ENCODE peak calls at places on chromosomes 11 and 22, in nine cellular contexts. One of them, this sample, is unnamed.

GRCh38 chr11:11862995-11863394 is 21.2 kb downstream of the USP47 start:
- DNase-seq in GM06990: no peak
- DNase-seq in spleen: no peak
- DNase-seq in brain microvascular endothelial cell: no peak
- DNase-seq in coronary artery: no peak
- DNase-seq in nephron progenitor cell: no peak
- DNase-seq in Peyer's patch: no peak
- DNase-seq in CD4-positive, alpha-beta T cell: no peak
- DNase-seq in H1: no peak
- DNase-seq in this sample: no peak

GRCh38 chr11:88103337-88104206 is 71.7 kb downstream of the RAB38 start:
- DNase-seq in nephron progenitor cell: peak
- DNase-seq in Peyer's patch: no peak
- DNase-seq in GM06990: peak
- DNase-seq in CD4-positive, alpha-beta T cell: no peak
- DNase-seq in spleen: no peak
- DNase-seq in brain microvascular endothelial cell: peak
- DNase-seq in coronary artery: no peak
- DNase-seq in H1: peak
- DNase-seq in this sample: no peak

GRCh38 chr11:103587951-103588788 is 448.3 kb upstream of the DDI1 start:
- DNase-seq in spleen: no peak
- DNase-seq in brain microvascular endothelial cell: no peak
- DNase-seq in Peyer's patch: no peak
- DNase-seq in coronary artery: no peak
- DNase-seq in H1: no peak
- DNase-seq in nephron progenitor cell: no peak
- DNase-seq in CD4-positive, alpha-beta T cell: no peak
- DNase-seq in GM06990: no peak
- DNase-seq in this sample: no peak

GRCh38 chr22:38429460-38430128 is 25.4 kb downstream of the KCNJ4 start:
- DNase-seq in spleen: no peak
- DNase-seq in H1: no peak
- DNase-seq in Peyer's patch: no peak
- DNase-seq in CD4-positive, alpha-beta T cell: no peak
- DNase-seq in GM06990: no peak
- DNase-seq in brain microvascular endothelial cell: no peak
- DNase-seq in coronary artery: no peak
- DNase-seq in nephron progenitor cell: no peak
- DNase-seq in this sample: no peak

GRCh38 chr11:120133216-120134105 is 4.5 kb downstream of the TRIM29 start:
- DNase-seq in H1: no peak
- DNase-seq in brain microvascular endothelial cell: no peak
- DNase-seq in GM06990: no peak
- DNase-seq in CD4-positive, alpha-beta T cell: no peak
- DNase-seq in Peyer's patch: no peak
- DNase-seq in nephron progenitor cell: no peak
- DNase-seq in spleen: peak
- DNase-seq in coronary artery: peak
- DNase-seq in this sample: no peak

GRCh38 chr11:33933607-33934006 is 41.7 kb upstream of the LMO2 start:
- DNase-seq in H1: no peak
- DNase-seq in CD4-positive, alpha-beta T cell: no peak
- DNase-seq in Peyer's patch: no peak
- DNase-seq in nephron progenitor cell: no peak
- DNase-seq in brain microvascular endothelial cell: no peak
- DNase-seq in spleen: no peak
- DNase-seq in coronary artery: no peak
- DNase-seq in GM06990: no peak
- DNase-seq in this sample: no peak

GRCh38 chr11:59756845-59757244 is 1.7 kb downstream of the STX3 start:
- DNase-seq in spleen: peak
- DNase-seq in CD4-positive, alpha-beta T cell: no peak
- DNase-seq in nephron progenitor cell: peak
- DNase-seq in brain microvascular endothelial cell: peak
- DNase-seq in GM06990: no peak
- DNase-seq in coronary artery: no peak
- DNase-seq in H1: no peak
- DNase-seq in Peyer's patch: peak
- DNase-seq in this sample: no peak

GRCh38 chr11:56841210-56841810 is 92.8 kb upstream of the OR9G4 start:
- DNase-seq in spleen: no peak
- DNase-seq in H1: no peak
- DNase-seq in Peyer's patch: no peak
- DNase-seq in nephron progenitor cell: peak
- DNase-seq in brain microvascular endothelial cell: peak
- DNase-seq in coronary artery: no peak
- DNase-seq in GM06990: peak
- DNase-seq in CD4-positive, alpha-beta T cell: no peak
- DNase-seq in this sample: no peak

GRCh38 chr11:29333993-29334780 is 682.6 kb downstream of the KCNA4 start:
- DNase-seq in coronary artery: no peak
- DNase-seq in spleen: no peak
- DNase-seq in brain microvascular endothelial cell: peak
- DNase-seq in nephron progenitor cell: peak
- DNase-seq in Peyer's patch: no peak
- DNase-seq in H1: no peak
- DNase-seq in GM06990: no peak
- DNase-seq in CD4-positive, alpha-beta T cell: no peak
- DNase-seq in this sample: peak

GRCh38 chr11:117588166-117588810 is 208.7 kb downstream of the DSCAML1 start:
- DNase-seq in H1: no peak
- DNase-seq in coronary artery: no peak
- DNase-seq in brain microvascular endothelial cell: no peak
- DNase-seq in spleen: no peak
- DNase-seq in nephron progenitor cell: no peak
- DNase-seq in GM06990: no peak
- DNase-seq in Peyer's patch: no peak
- DNase-seq in CD4-positive, alpha-beta T cell: no peak
- DNase-seq in this sample: no peak

GRCh38 chr22:40256501-40256900 is 78.8 kb downstream of the TNRC6B start:
- DNase-seq in H1: no peak
- DNase-seq in brain microvascular endothelial cell: no peak
- DNase-seq in spleen: no peak
- DNase-seq in GM06990: no peak
- DNase-seq in coronary artery: no peak
- DNase-seq in Peyer's patch: no peak
- DNase-seq in nephron progenitor cell: no peak
- DNase-seq in CD4-positive, alpha-beta T cell: no peak
- DNase-seq in this sample: no peak

GRCh38 chr11:8720376-8720775 is 37.8 kb downstream of the RPL27A start:
- DNase-seq in Peyer's patch: no peak
- DNase-seq in H1: no peak
- DNase-seq in brain microvascular endothelial cell: no peak
- DNase-seq in nephron progenitor cell: no peak
- DNase-seq in coronary artery: no peak
- DNase-seq in CD4-positive, alpha-beta T cell: no peak
- DNase-seq in spleen: no peak
- DNase-seq in GM06990: no peak
- DNase-seq in this sample: no peak

GRCh38 chr22:45992737-45993136 is 15.8 kb upstream of the WNT7B start:
- DNase-seq in spleen: no peak
- DNase-seq in CD4-positive, alpha-beta T cell: no peak
- DNase-seq in Peyer's patch: no peak
- DNase-seq in H1: no peak
- DNase-seq in coronary artery: no peak
- DNase-seq in nephron progenitor cell: no peak
- DNase-seq in GM06990: no peak
- DNase-seq in brain microvascular endothelial cell: no peak
- DNase-seq in this sample: no peak

GRCh38 chr22:45994516-45995404 is 17.8 kb upstream of the WNT7B start:
- DNase-seq in brain microvascular endothelial cell: no peak
- DNase-seq in H1: no peak
- DNase-seq in nephron progenitor cell: peak
- DNase-seq in CD4-positive, alpha-beta T cell: peak
- DNase-seq in Peyer's patch: peak
- DNase-seq in GM06990: peak
- DNase-seq in spleen: peak
- DNase-seq in coronary artery: no peak
- DNase-seq in this sample: peak

GRCh38 chr22:45993841-45994240 is 16.9 kb upstream of the WNT7B start:
- DNase-seq in brain microvascular endothelial cell: no peak
- DNase-seq in coronary artery: no peak
- DNase-seq in nephron progenitor cell: no peak
- DNase-seq in Peyer's patch: no peak
- DNase-seq in spleen: no peak
- DNase-seq in GM06990: no peak
- DNase-seq in H1: no peak
- DNase-seq in CD4-positive, alpha-beta T cell: no peak
- DNase-seq in this sample: no peak

GRCh38 chr22:45991108-45991507 is 14.1 kb upstream of the WNT7B start:
- DNase-seq in coronary artery: no peak
- DNase-seq in GM06990: no peak
- DNase-seq in Peyer's patch: no peak
- DNase-seq in nephron progenitor cell: no peak
- DNase-seq in brain microvascular endothelial cell: no peak
- DNase-seq in H1: no peak
- DNase-seq in CD4-positive, alpha-beta T cell: no peak
- DNase-seq in spleen: no peak
- DNase-seq in this sample: no peak

GRCh38 chr22:45993143-45993692 is 16.3 kb upstream of the WNT7B start:
- DNase-seq in H1: no peak
- DNase-seq in Peyer's patch: no peak
- DNase-seq in CD4-positive, alpha-beta T cell: no peak
- DNase-seq in nephron progenitor cell: no peak
- DNase-seq in spleen: no peak
- DNase-seq in GM06990: no peak
- DNase-seq in brain microvascular endothelial cell: no peak
- DNase-seq in coronary artery: no peak
- DNase-seq in this sample: no peak
- TF ChIP-seq CTCF in H1: no peak
- TF ChIP-seq CTCF in Peyer's patch: no peak
- TF ChIP-seq CTCF in CD4-positive, alpha-beta T cell: no peak
- TF ChIP-seq CTCF in nephron progenitor cell: no peak
- TF ChIP-seq CTCF in spleen: no peak
- TF ChIP-seq CTCF in GM06990: no peak
- TF ChIP-seq CTCF in brain microvascular endothelial cell: no peak
- TF ChIP-seq CTCF in coronary artery: no peak
- TF ChIP-seq CTCF in this sample: no peak

GRCh38 chr11:76836613-76837291 is 24.0 kb upstream of the ACER3 start:
- DNase-seq in GM06990: no peak
- DNase-seq in coronary artery: no peak
- DNase-seq in nephron progenitor cell: no peak
- DNase-seq in H1: no peak
- DNase-seq in Peyer's patch: no peak
- DNase-seq in brain microvascular endothelial cell: no peak
- DNase-seq in CD4-positive, alpha-beta T cell: no peak
- DNase-seq in spleen: no peak
- DNase-seq in this sample: no peak
- TF ChIP-seq CTCF in GM06990: no peak
- TF ChIP-seq CTCF in coronary artery: no peak
- TF ChIP-seq CTCF in nephron progenitor cell: no peak
- TF ChIP-seq CTCF in H1: no peak
- TF ChIP-seq CTCF in Peyer's patch: no peak
- TF ChIP-seq CTCF in brain microvascular endothelial cell: no peak
- TF ChIP-seq CTCF in CD4-positive, alpha-beta T cell: no peak
- TF ChIP-seq CTCF in spleen: no peak
- TF ChIP-seq CTCF in this sample: no peak

GRCh38 chr11:68891356-68891948 is 12.2 kb downstream of the MRPL21 start:
- DNase-seq in spleen: peak
- DNase-seq in brain microvascular endothelial cell: no peak
- DNase-seq in Peyer's patch: no peak
- DNase-seq in GM06990: no peak
- DNase-seq in H1: no peak
- DNase-seq in nephron progenitor cell: no peak
- DNase-seq in coronary artery: no peak
- DNase-seq in CD4-positive, alpha-beta T cell: no peak
- DNase-seq in this sample: no peak

GRCh38 chr11:68892576-68892975 is 11.1 kb downstream of the MRPL21 start:
- DNase-seq in Peyer's patch: no peak
- DNase-seq in CD4-positive, alpha-beta T cell: no peak
- DNase-seq in spleen: peak
- DNase-seq in brain microvascular endothelial cell: no peak
- DNase-seq in nephron progenitor cell: no peak
- DNase-seq in H1: no peak
- DNase-seq in GM06990: no peak
- DNase-seq in coronary artery: no peak
- DNase-seq in this sample: no peak

GRCh38 chr11:68890490-68891231 is 13.0 kb downstream of the MRPL21 start:
- DNase-seq in brain microvascular endothelial cell: peak
- DNase-seq in Peyer's patch: no peak
- DNase-seq in H1: no peak
- DNase-seq in spleen: peak
- DNase-seq in nephron progenitor cell: no peak
- DNase-seq in coronary artery: peak
- DNase-seq in CD4-positive, alpha-beta T cell: no peak
- DNase-seq in GM06990: no peak
- DNase-seq in this sample: no peak

GRCh38 chr11:68893282-68893681 is 10.3 kb downstream of the MRPL21 start:
- DNase-seq in nephron progenitor cell: no peak
- DNase-seq in GM06990: no peak
- DNase-seq in spleen: no peak
- DNase-seq in H1: no peak
- DNase-seq in coronary artery: no peak
- DNase-seq in brain microvascular endothelial cell: no peak
- DNase-seq in Peyer's patch: no peak
- DNase-seq in CD4-positive, alpha-beta T cell: no peak
- DNase-seq in this sample: no peak

GRCh38 chr11:68889948-68890446 is 13.6 kb downstream of the MRPL21 start:
- DNase-seq in nephron progenitor cell: peak
- DNase-seq in Peyer's patch: no peak
- DNase-seq in brain microvascular endothelial cell: peak
- DNase-seq in spleen: peak
- DNase-seq in CD4-positive, alpha-beta T cell: no peak
- DNase-seq in GM06990: no peak
- DNase-seq in H1: peak
- DNase-seq in coronary artery: peak
- DNase-seq in this sample: no peak
- TF ChIP-seq CTCF in nephron progenitor cell: peak
- TF ChIP-seq CTCF in Peyer's patch: no peak
- TF ChIP-seq CTCF in brain microvascular endothelial cell: peak
- TF ChIP-seq CTCF in spleen: no peak
- TF ChIP-seq CTCF in CD4-positive, alpha-beta T cell: no peak
- TF ChIP-seq CTCF in GM06990: peak
- TF ChIP-seq CTCF in H1: peak
- TF ChIP-seq CTCF in coronary artery: peak
- TF ChIP-seq CTCF in this sample: peak

DNA sequence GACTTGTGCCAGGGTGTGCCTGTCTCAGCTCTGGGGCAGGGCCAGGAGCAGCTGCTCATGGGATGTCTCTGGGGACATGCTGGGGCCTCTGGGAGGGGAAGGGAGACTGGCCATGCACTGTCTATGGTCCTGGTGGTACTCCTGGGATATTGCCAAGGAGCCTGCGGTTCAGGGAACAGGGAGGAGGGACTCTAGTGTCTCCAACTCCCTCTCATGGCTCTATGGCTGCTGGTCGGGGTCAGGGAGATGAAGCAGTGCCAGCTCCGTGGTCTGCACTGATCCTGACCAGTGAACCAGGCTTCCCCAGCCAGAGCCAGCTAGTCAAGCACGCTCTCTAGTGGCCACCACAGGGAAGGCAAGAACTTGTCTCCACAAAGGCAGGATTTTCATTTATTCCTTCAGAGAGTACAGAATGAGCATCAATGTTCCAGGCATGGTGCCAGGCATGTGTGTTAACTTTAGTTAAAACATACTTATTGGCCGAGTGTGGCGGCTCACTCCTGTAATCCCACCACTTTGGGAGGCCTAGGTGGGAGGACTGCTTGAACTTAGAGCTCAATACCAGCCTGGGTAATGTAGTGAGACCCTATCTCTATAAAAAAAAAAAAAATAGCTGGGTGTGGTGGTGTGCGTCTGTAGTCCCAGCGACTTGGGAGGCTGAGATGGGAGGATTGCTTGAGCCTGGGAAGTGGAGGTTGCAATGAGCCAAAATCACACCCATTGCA is 2.5 kb upstream of the BEST1 start:
- DNase-seq in Peyer's patch: peak
- DNase-seq in brain microvascular endothelial cell: peak
- DNase-seq in GM06990: no peak
- DNase-seq in coronary artery: peak
- DNase-seq in spleen: peak
- DNase-seq in nephron progenitor cell: peak
- DNase-seq in H1: peak
- DNase-seq in CD4-positive, alpha-beta T cell: peak
- DNase-seq in this sample: peak
- TF ChIP-seq CTCF in Peyer's patch: peak
- TF ChIP-seq CTCF in brain microvascular endothelial cell: peak
- TF ChIP-seq CTCF in GM06990: peak
- TF ChIP-seq CTCF in coronary artery: peak
- TF ChIP-seq CTCF in spleen: peak
- TF ChIP-seq CTCF in nephron progenitor cell: peak
- TF ChIP-seq CTCF in H1: peak
- TF ChIP-seq CTCF in CD4-positive, alpha-beta T cell: peak
- TF ChIP-seq CTCF in this sample: peak